ENCODE peak calls at places on chromosomes 11 and 22, in eight cellular contexts. F is neural progenitor cell, T is lung, Z is PC-9, J is lower lobe of right lung, A is uterus, U is sigmoid colon, W is H9. Q is an unnamed sample. For H3K4me1, the result is how much of the 10 kb centered on the place peaks cover.

GRCh38 chr11:73236879-73237278 is 18.8 kb downstream of the P2RY2 start:
- DNase-seq in F (peak), T (peak), Z (peak), J (peak), A (no peak), U (no peak), W (peak), Q (no peak)

GRCh38 chr11:35593143-35593542 is 25.1 kb upstream of the FJX1 start:
- DNase-seq in F (no peak), T (peak), Z (peak), J (no peak), A (no peak), U (no peak), W (no peak), Q (no peak)

GRCh38 chr11:112085822-112086421 is 634 bp downstream of the TIMM8B start:
- DNase-seq in F (no peak), T (no peak), Z (no peak), J (no peak), A (peak), U (no peak), W (no peak), Q (no peak)

GRCh38 chr22:19291580-19292261 is at the start of gene CLTCL1:
- DNase-seq in F (peak), T (peak), Z (no peak), J (peak), A (peak), U (peak), W (peak), Q (peak)

GRCh38 chr11:102491969-102492368 is 38.6 kb downstream of the MMP7 start:
- DNase-seq in F (no peak), T (no peak), Z (peak), J (no peak), A (no peak), U (no peak), W (no peak), Q (no peak)

GRCh38 chr11:116557261-116557660 is 215.5 kb downstream of the BUD13 start:
- DNase-seq in F (no peak), T (no peak), Z (no peak), J (no peak), A (no peak), U (no peak), W (no peak), Q (no peak)

GRCh38 chr11:130653838-130654601 is 205.6 kb downstream of the ADAMTS15 start:
- DNase-seq in F (no peak), T (peak), Z (no peak), J (peak), A (no peak), U (peak), W (no peak), Q (no peak)

GRCh38 chr11:38191101-38191500 is 1593.1 kb upstream of the RAG2 start:
- DNase-seq in F (no peak), T (no peak), Z (no peak), J (no peak), A (no peak), U (no peak), W (no peak), Q (no peak)

DNA sequence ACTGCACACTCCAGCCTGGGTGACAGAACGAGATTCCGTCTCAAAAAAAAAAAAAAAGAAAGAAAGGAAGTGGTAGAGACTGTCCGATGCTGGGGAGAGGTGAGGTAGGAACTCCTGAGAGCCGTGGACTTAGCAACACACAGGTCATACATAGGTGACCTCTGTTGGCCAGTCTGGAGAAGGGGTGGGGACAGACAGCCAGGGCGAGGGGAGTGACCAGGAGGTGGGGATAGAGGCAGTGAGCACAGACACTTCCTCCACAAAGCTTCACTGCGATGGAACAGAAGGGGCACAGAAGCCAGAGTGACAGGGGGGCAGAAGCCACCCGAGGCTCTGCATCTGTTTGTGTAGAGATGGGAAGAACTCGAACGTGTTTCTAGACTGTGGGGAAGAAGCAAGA is 47.1 kb downstream of the MYH9 start:
- DNase-seq in F (peak), T (no peak), Z (no peak), J (no peak), A (no peak), U (no peak), W (no peak), Q (no peak)
- H3K4me1 ChIP-seq in F (under half), T (under half), Z (under half), J (half or more), A (under half), U (under half), W (under half), Q (half or more)

DNA sequence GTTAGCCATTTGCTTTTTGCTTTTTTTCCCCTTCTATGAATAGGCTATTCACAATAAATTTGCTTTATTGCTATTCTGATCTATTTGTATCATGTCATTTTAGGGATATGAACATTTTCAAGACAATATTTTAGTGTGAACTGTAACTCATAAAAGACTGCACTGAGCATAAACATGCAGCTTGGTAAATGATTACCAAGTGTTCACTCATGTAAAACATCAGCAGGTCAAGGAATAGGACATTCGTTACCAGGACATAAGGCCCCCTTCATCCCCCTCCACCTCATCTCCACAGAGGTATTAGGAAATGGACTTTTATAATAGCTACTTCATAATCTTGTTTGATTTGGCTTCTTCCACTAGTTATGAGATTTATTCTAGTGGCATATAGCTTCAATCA is 12.4 kb downstream of the NLRP14 start:
- DNase-seq in F (no peak), T (no peak), Z (no peak), J (no peak), A (no peak), U (no peak), W (no peak), Q (no peak)
- H3K27ac ChIP-seq in F (no peak), T (no peak), Z (no peak), J (no peak), A (no peak), U (no peak), W (no peak), Q (no peak)

GRCh38 chr11:120395778-120396177 is 59.6 kb downstream of the ARHGEF12 start:
- DNase-seq in F (no peak), T (no peak), Z (no peak), J (no peak), A (no peak), U (no peak), W (no peak), Q (no peak)
- H3K4me1 ChIP-seq in F (under half), T (under half), Z (under half), J (under half), A (under half), U (under half), W (under half), Q (under half)

DNA sequence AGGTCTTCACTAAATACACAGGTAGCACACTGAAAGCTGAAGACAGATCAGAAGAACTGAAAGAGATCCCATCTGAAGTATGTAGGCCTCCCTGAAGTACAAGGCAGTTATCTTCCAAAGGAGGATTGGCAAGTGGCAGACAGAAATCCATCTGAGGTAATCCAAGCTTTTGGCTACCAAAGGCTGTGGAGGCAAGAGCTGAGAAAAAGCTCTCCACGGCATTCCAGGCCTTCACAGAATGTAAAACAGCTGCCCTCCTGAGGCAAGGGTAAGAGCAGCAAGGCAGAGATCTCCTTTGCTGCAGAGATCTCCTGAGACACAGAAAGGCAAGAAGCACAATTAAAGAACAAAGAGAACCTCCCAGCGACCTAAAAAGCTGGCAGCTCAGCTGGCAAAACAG is 19.1 kb downstream of the PIK3C2A start:
- DNase-seq in F (peak), T (no peak), Z (no peak), J (no peak), A (no peak), U (no peak), W (peak), Q (no peak)
- H3K27ac ChIP-seq in F (no peak), T (no peak), Z (no peak), J (no peak), A (no peak), U (no peak), W (no peak), Q (no peak)